ENCODE peak calls at places on chromosomes 13 and 19, in nine cellular contexts. One of them, this sample, is unnamed.

GRCh38 chr19:834216-834615 is 6.6 kb downstream of the AZU1 start:
- DNase-seq in tibial nerve: no peak
- DNase-seq in adrenal gland: no peak
- DNase-seq in transverse colon: no peak
- DNase-seq in right lobe of liver: no peak
- DNase-seq in body of pancreas: no peak
- DNase-seq in ovary: no peak
- DNase-seq in lower leg skin: no peak
- DNase-seq in A549: no peak
- DNase-seq in this sample: no peak

GRCh38 chr19:29683009-29683408 is 17.7 kb downstream of the PLEKHF1 start:
- DNase-seq in tibial nerve: no peak
- DNase-seq in adrenal gland: no peak
- DNase-seq in transverse colon: no peak
- DNase-seq in right lobe of liver: no peak
- DNase-seq in body of pancreas: no peak
- DNase-seq in ovary: no peak
- DNase-seq in lower leg skin: no peak
- DNase-seq in A549: no peak
- DNase-seq in this sample: no peak

GRCh38 chr13:66996503-66996902 is 233.6 kb downstream of the PCDH9 start:
- DNase-seq in tibial nerve: no peak
- DNase-seq in adrenal gland: no peak
- DNase-seq in transverse colon: no peak
- DNase-seq in right lobe of liver: no peak
- DNase-seq in body of pancreas: no peak
- DNase-seq in ovary: no peak
- DNase-seq in lower leg skin: no peak
- DNase-seq in A549: no peak
- DNase-seq in this sample: no peak

GRCh38 chr13:86002921-86003488 is 203.8 kb upstream of the SLITRK6 start:
- DNase-seq in tibial nerve: no peak
- DNase-seq in adrenal gland: no peak
- DNase-seq in transverse colon: no peak
- DNase-seq in right lobe of liver: no peak
- DNase-seq in body of pancreas: no peak
- DNase-seq in ovary: no peak
- DNase-seq in lower leg skin: no peak
- DNase-seq in A549: no peak
- DNase-seq in this sample: no peak

GRCh38 chr19:46271488-46272197 is 25.2 kb upstream of the HIF3A start:
- DNase-seq in tibial nerve: no peak
- DNase-seq in adrenal gland: peak
- DNase-seq in transverse colon: no peak
- DNase-seq in right lobe of liver: no peak
- DNase-seq in body of pancreas: no peak
- DNase-seq in ovary: no peak
- DNase-seq in lower leg skin: no peak
- DNase-seq in A549: peak
- DNase-seq in this sample: peak

GRCh38 chr13:99856021-99856420 is 115.5 kb downstream of the ZIC5 start:
- DNase-seq in tibial nerve: no peak
- DNase-seq in adrenal gland: no peak
- DNase-seq in transverse colon: no peak
- DNase-seq in right lobe of liver: no peak
- DNase-seq in body of pancreas: no peak
- DNase-seq in ovary: no peak
- DNase-seq in lower leg skin: no peak
- DNase-seq in A549: no peak
- DNase-seq in this sample: no peak

GRCh38 chr13:74929436-74929835 is 552.5 kb downstream of the TBC1D4 start:
- DNase-seq in tibial nerve: no peak
- DNase-seq in adrenal gland: no peak
- DNase-seq in transverse colon: no peak
- DNase-seq in right lobe of liver: no peak
- DNase-seq in body of pancreas: no peak
- DNase-seq in ovary: no peak
- DNase-seq in lower leg skin: no peak
- DNase-seq in A549: no peak
- DNase-seq in this sample: no peak

GRCh38 chr19:47275866-47276461 is 1.3 kb downstream of the INAFM1 start:
- DNase-seq in tibial nerve: no peak
- DNase-seq in adrenal gland: peak
- DNase-seq in transverse colon: no peak
- DNase-seq in right lobe of liver: no peak
- DNase-seq in body of pancreas: no peak
- DNase-seq in ovary: peak
- DNase-seq in lower leg skin: peak
- DNase-seq in A549: no peak
- DNase-seq in this sample: no peak

GRCh38 chr19:23273022-23273593 is 22.9 kb upstream of the ZNF724 start:
- DNase-seq in tibial nerve: no peak
- DNase-seq in adrenal gland: peak
- DNase-seq in transverse colon: peak
- DNase-seq in right lobe of liver: no peak
- DNase-seq in body of pancreas: peak
- DNase-seq in ovary: no peak
- DNase-seq in lower leg skin: peak
- DNase-seq in A549: no peak
- DNase-seq in this sample: no peak

GRCh38 chr19:47032171-47032811 is 12.7 kb downstream of the NPAS1 start:
- DNase-seq in tibial nerve: no peak
- DNase-seq in adrenal gland: no peak
- DNase-seq in transverse colon: peak
- DNase-seq in right lobe of liver: peak
- DNase-seq in body of pancreas: peak
- DNase-seq in ovary: no peak
- DNase-seq in lower leg skin: no peak
- DNase-seq in A549: peak
- DNase-seq in this sample: no peak

GRCh38 chr19:30087381-30088138 is 145.5 kb downstream of the URI1 start:
- DNase-seq in tibial nerve: no peak
- DNase-seq in adrenal gland: no peak
- DNase-seq in transverse colon: no peak
- DNase-seq in right lobe of liver: no peak
- DNase-seq in body of pancreas: no peak
- DNase-seq in ovary: no peak
- DNase-seq in lower leg skin: no peak
- DNase-seq in A549: no peak
- DNase-seq in this sample: no peak

DNA sequence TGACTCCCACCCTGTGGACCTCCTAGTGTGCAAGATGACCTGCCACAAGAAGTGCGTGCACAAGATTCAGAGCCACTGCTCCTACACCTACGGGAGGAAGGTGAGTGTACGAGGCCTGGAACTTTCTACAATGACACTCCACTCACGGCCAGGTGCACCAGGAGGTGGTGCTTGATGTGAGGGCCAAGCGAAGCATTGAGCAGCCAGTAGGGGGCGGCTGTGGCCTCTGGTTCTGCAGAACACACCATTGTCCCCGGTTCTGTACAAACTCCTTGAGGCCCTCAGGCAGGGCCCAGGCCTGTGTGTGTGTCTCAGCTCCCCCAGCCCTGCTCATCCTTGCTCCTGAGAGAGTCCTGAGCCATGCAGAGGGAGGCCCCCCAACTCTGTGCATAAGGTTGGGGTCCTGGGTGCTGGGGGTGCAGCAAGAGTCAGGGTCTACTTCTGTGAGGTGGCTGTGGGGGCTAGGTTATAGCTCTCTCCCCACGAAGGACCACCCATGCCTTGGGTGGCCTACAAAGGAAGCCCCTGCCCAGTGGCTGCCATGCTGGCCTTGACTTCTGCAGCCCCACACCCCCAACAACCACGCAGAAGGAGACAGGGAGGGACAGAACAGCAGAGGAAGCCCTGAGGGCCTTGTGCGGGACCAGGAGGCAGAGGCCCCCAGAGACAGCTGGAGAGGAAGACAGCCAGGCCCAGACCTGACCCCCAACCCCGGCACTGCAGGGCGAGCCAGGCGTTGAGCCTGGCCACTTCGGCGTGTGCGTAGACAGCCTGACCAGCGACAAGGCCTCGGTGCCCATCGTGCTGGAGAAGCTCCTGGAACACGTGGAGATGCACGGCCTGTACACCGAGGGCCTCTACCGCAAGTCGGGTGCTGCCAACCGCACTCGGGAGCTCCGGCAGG is 9.7 kb upstream of the USE1 start:
- DNase-seq in tibial nerve: peak
- DNase-seq in adrenal gland: peak
- DNase-seq in transverse colon: peak
- DNase-seq in right lobe of liver: peak
- DNase-seq in body of pancreas: peak
- DNase-seq in ovary: peak
- DNase-seq in lower leg skin: no peak
- DNase-seq in A549: peak
- DNase-seq in this sample: no peak
- TF ChIP-seq POLR2A in tibial nerve: no peak
- TF ChIP-seq POLR2A in adrenal gland: no peak
- TF ChIP-seq POLR2A in transverse colon: no peak
- TF ChIP-seq POLR2A in right lobe of liver: no peak
- TF ChIP-seq POLR2A in body of pancreas: no peak
- TF ChIP-seq POLR2A in ovary: no peak
- TF ChIP-seq POLR2A in lower leg skin: no peak
- TF ChIP-seq POLR2A in A549: no peak
- TF ChIP-seq POLR2A in this sample: no peak

DNA sequence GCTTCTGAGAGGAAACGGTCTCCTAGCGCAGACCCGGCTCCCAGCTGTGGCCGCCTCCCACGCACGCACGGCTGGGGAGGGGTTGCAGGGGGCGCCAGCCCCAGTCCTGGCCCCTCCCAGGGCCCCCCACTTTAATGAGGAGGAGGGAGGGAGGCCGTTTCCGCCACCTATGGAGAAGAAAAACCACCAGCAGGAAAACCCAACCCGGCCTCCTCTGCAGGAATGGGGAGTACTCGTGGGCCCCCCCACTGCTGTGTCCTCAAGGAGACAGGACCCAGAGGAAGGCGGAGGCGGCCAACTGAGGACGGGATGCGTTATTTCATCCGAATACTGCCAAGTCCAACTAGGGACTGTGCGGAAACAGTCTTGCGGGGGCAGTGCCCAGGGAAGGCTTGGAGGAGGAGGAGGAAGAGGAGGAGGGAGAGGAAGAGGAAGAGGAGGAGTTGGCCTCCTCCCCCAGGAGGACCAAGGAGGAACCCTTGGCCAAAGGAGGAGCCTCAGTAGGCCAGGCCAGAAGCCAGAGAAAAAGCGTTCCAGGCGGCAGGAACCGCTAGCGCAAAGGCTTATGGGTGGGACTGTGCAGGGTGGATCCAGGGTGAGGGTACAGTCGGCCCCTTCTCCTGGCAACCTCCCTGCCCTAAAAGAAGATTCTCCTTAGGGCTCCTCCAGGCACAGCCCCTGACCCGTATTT is 3.9 kb upstream of the SSBP4 start:
- DNase-seq in tibial nerve: peak
- DNase-seq in adrenal gland: peak
- DNase-seq in transverse colon: peak
- DNase-seq in right lobe of liver: peak
- DNase-seq in body of pancreas: no peak
- DNase-seq in ovary: peak
- DNase-seq in lower leg skin: peak
- DNase-seq in A549: no peak
- DNase-seq in this sample: no peak
- TF ChIP-seq POLR2A in tibial nerve: peak
- TF ChIP-seq POLR2A in adrenal gland: peak
- TF ChIP-seq POLR2A in transverse colon: no peak
- TF ChIP-seq POLR2A in right lobe of liver: peak
- TF ChIP-seq POLR2A in body of pancreas: no peak
- TF ChIP-seq POLR2A in ovary: peak
- TF ChIP-seq POLR2A in lower leg skin: no peak
- TF ChIP-seq POLR2A in A549: no peak
- TF ChIP-seq POLR2A in this sample: peak

GRCh38 chr13:31476753-31477152 is 262.6 kb upstream of the RXFP2 start:
- DNase-seq in tibial nerve: no peak
- DNase-seq in adrenal gland: no peak
- DNase-seq in transverse colon: no peak
- DNase-seq in right lobe of liver: no peak
- DNase-seq in body of pancreas: no peak
- DNase-seq in ovary: no peak
- DNase-seq in lower leg skin: no peak
- DNase-seq in A549: peak
- DNase-seq in this sample: no peak

GRCh38 chr13:31476266-31476665 is 263.1 kb upstream of the RXFP2 start:
- DNase-seq in tibial nerve: no peak
- DNase-seq in adrenal gland: no peak
- DNase-seq in transverse colon: no peak
- DNase-seq in right lobe of liver: no peak
- DNase-seq in body of pancreas: no peak
- DNase-seq in ovary: no peak
- DNase-seq in lower leg skin: no peak
- DNase-seq in A549: no peak
- DNase-seq in this sample: no peak

GRCh38 chr13:31477961-31478360 is 261.4 kb upstream of the RXFP2 start:
- DNase-seq in tibial nerve: no peak
- DNase-seq in adrenal gland: no peak
- DNase-seq in transverse colon: no peak
- DNase-seq in right lobe of liver: no peak
- DNase-seq in body of pancreas: no peak
- DNase-seq in ovary: no peak
- DNase-seq in lower leg skin: no peak
- DNase-seq in A549: no peak
- DNase-seq in this sample: no peak
- TF ChIP-seq POLR2A in tibial nerve: no peak
- TF ChIP-seq POLR2A in adrenal gland: no peak
- TF ChIP-seq POLR2A in transverse colon: no peak
- TF ChIP-seq POLR2A in right lobe of liver: no peak
- TF ChIP-seq POLR2A in body of pancreas: no peak
- TF ChIP-seq POLR2A in ovary: no peak
- TF ChIP-seq POLR2A in lower leg skin: no peak
- TF ChIP-seq POLR2A in A549: no peak
- TF ChIP-seq POLR2A in this sample: no peak

GRCh38 chr19:3285647-3286176 is 61.3 kb downstream of the CELF5 start:
- DNase-seq in tibial nerve: no peak
- DNase-seq in adrenal gland: peak
- DNase-seq in transverse colon: no peak
- DNase-seq in right lobe of liver: peak
- DNase-seq in body of pancreas: no peak
- DNase-seq in ovary: no peak
- DNase-seq in lower leg skin: no peak
- DNase-seq in A549: peak
- DNase-seq in this sample: no peak

GRCh38 chr19:3282564-3282963 is 58.1 kb downstream of the CELF5 start:
- DNase-seq in tibial nerve: no peak
- DNase-seq in adrenal gland: no peak
- DNase-seq in transverse colon: no peak
- DNase-seq in right lobe of liver: no peak
- DNase-seq in body of pancreas: no peak
- DNase-seq in ovary: no peak
- DNase-seq in lower leg skin: no peak
- DNase-seq in A549: no peak
- DNase-seq in this sample: no peak

GRCh38 chr19:3283246-3283751 is 58.8 kb downstream of the CELF5 start:
- DNase-seq in tibial nerve: no peak
- DNase-seq in adrenal gland: no peak
- DNase-seq in transverse colon: no peak
- DNase-seq in right lobe of liver: no peak
- DNase-seq in body of pancreas: no peak
- DNase-seq in ovary: no peak
- DNase-seq in lower leg skin: no peak
- DNase-seq in A549: no peak
- DNase-seq in this sample: no peak

GRCh38 chr19:3283886-3284657 is 59.6 kb downstream of the CELF5 start:
- DNase-seq in tibial nerve: no peak
- DNase-seq in adrenal gland: no peak
- DNase-seq in transverse colon: no peak
- DNase-seq in right lobe of liver: no peak
- DNase-seq in body of pancreas: no peak
- DNase-seq in ovary: no peak
- DNase-seq in lower leg skin: no peak
- DNase-seq in A549: no peak
- DNase-seq in this sample: no peak

GRCh38 chr19:3284759-3285646 is 60.5 kb downstream of the CELF5 start:
- DNase-seq in tibial nerve: no peak
- DNase-seq in adrenal gland: peak
- DNase-seq in transverse colon: peak
- DNase-seq in right lobe of liver: peak
- DNase-seq in body of pancreas: peak
- DNase-seq in ovary: peak
- DNase-seq in lower leg skin: peak
- DNase-seq in A549: peak
- DNase-seq in this sample: peak
- TF ChIP-seq POLR2A in tibial nerve: no peak
- TF ChIP-seq POLR2A in adrenal gland: no peak
- TF ChIP-seq POLR2A in transverse colon: peak
- TF ChIP-seq POLR2A in right lobe of liver: no peak
- TF ChIP-seq POLR2A in body of pancreas: peak
- TF ChIP-seq POLR2A in ovary: no peak
- TF ChIP-seq POLR2A in lower leg skin: no peak
- TF ChIP-seq POLR2A in A549: peak
- TF ChIP-seq POLR2A in this sample: no peak